ENCODE peak calls at places on chromosomes 5 and 9, in six cellular contexts. J, T, O, I, B and H are unnamed samples. For H3K4me1 and H3K36me3, the result is how much of the 10 kb centered on the place peaks cover.

GRCh38 chr5:117095803-117096332 is 521.2 kb upstream of the SEMA6A start:
- DNase-seq in J (no peak), I (no peak), O (no peak), T (no peak), B (no peak), H (no peak)

GRCh38 chr5:130135506-130135905 is 231.2 kb downstream of the CHSY3 start:
- DNase-seq in J (no peak), O (no peak), T (no peak), B (no peak), I (peak), H (no peak)

GRCh38 chr9:109520475-109521132 is 22.5 kb upstream of the PTPN3 start:
- DNase-seq in J (peak), B (peak), T (peak), O (no peak), I (peak), H (peak)

GRCh38 chr9:37174247-37174646 is 53.9 kb downstream of the ZCCHC7 start:
- DNase-seq in J (no peak), T (no peak), B (no peak), I (peak), O (no peak), H (no peak)

GRCh38 chr5:1914471-1914870 is 31.7 kb upstream of the IRX4 start:
- DNase-seq in J (no peak), B (no peak), T (no peak), O (no peak), I (no peak), H (no peak)

GRCh38 chr9:115630126-115630840 is 512.3 kb upstream of the TNC start:
- DNase-seq in T (no peak), J (no peak), I (no peak), O (no peak), B (no peak), H (no peak)

GRCh38 chr5:132059696-132060500 is 557 bp upstream of the IL3 start:
- DNase-seq in J (peak), I (no peak), O (peak), T (no peak), B (peak), H (no peak)

GRCh38 chr5:171575808-171576207 is 156.4 kb downstream of the FGF18 start:
- DNase-seq in B (no peak), J (no peak), I (no peak), O (no peak), T (no peak), H (no peak)

GRCh38 chr9:119967867-119968535 is 598.8 kb upstream of the BRINP1 start:
- DNase-seq in I (no peak), T (no peak), J (no peak), O (no peak), B (no peak), H (no peak)

GRCh38 chr9:14029811-14030210 is 284.1 kb downstream of the NFIB start:
- DNase-seq in I (no peak), B (no peak), T (no peak), J (no peak), O (no peak), H (no peak)

GRCh38 chr9:92406506-92406905 is 2.1 kb upstream of the OGN start:
- DNase-seq in B (no peak), O (no peak), T (no peak), I (no peak), J (peak), H (peak)

GRCh38 chr5:67941750-67942450 is 273.7 kb upstream of the PIK3R1 start:
- DNase-seq in O (no peak), B (no peak), J (no peak), T (no peak), I (no peak), H (no peak)

GRCh38 chr5:81789033-81789432 is 38.1 kb upstream of the SSBP2 start:
- DNase-seq in I (peak), B (no peak), T (no peak), O (no peak), J (no peak), H (no peak)

GRCh38 chr5:77308154-77308960 is 97.9 kb downstream of the PDE8B start:
- DNase-seq in I (no peak), B (no peak), T (no peak), J (no peak), O (no peak), H (no peak)

GRCh38 chr5:116242363-116242762 is 157.5 kb downstream of the COMMD10 start:
- DNase-seq in T (no peak), O (no peak), J (no peak), I (peak), B (no peak), H (no peak)

GRCh38 chr9:120698766-120699165 is 15.5 kb downstream of the MEGF9 start:
- DNase-seq in J (no peak), T (no peak), B (no peak), O (no peak), I (no peak), H (no peak)

GRCh38 chr9:93224591-93224990 is 40.7 kb downstream of the WNK2 start:
- DNase-seq in T (no peak), B (no peak), I (no peak), J (no peak), O (no peak), H (no peak)

GRCh38 chr9:27276182-27277030 is 20.5 kb downstream of the EQTN start:
- DNase-seq in I (peak), O (no peak), J (no peak), B (no peak), T (peak), H (no peak)

GRCh38 chr9:113993838-113994540 is 84.1 kb downstream of the AMBP start:
- DNase-seq in T (no peak), O (peak), J (peak), B (peak), I (peak), H (peak)

GRCh38 chr5:146042628-146043279 is 62.6 kb downstream of the PLAC8L1 start:
- DNase-seq in T (no peak), B (no peak), I (peak), O (no peak), J (no peak), H (no peak)

GRCh38 chr5:119161430-119161829 is 90.5 kb downstream of the DMXL1 start:
- DNase-seq in B (no peak), J (no peak), O (no peak), I (no peak), T (no peak), H (no peak)

GRCh38 chr5:179427032-179427675 is 81.9 kb upstream of the ADAMTS2 start:
- DNase-seq in T (no peak), I (no peak), B (no peak), J (peak), O (no peak), H (no peak)

GRCh38 chr5:127695336-127695735 is 7.9 kb upstream of the CCDC192 start:
- DNase-seq in J (no peak), I (no peak), T (no peak), O (no peak), B (no peak), H (no peak)

GRCh38 chr5:6432206-6432605 is 16.5 kb upstream of the UBE2QL1 start:
- DNase-seq in O (no peak), T (no peak), I (no peak), B (no peak), J (no peak), H (no peak)

GRCh38 chr9:31799953-31800609 is 584.4 kb upstream of the ACO1 start:
- DNase-seq in I (no peak), J (no peak), T (peak), O (no peak), B (no peak), H (no peak)

GRCh38 chr5:10366310-10367297 is 13.1 kb downstream of the MARCHF6 start:
- DNase-seq in T (peak), O (no peak), B (no peak), J (no peak), I (peak), H (no peak)

GRCh38 chr9:127923771-127924170 is 6.8 kb downstream of the PIP5KL1 start:
- DNase-seq in T (no peak), O (no peak), J (no peak), I (peak), B (no peak), H (no peak)

GRCh38 chr9:113479150-113479761 is 15.7 kb downstream of the RGS3 start:
- DNase-seq in B (no peak), J (no peak), T (no peak), I (no peak), O (no peak), H (no peak)

GRCh38 chr9:119523508-119523907 is 154.3 kb upstream of the BRINP1 start:
- DNase-seq in J (no peak), I (no peak), T (no peak), B (no peak), O (no peak), H (no peak)

GRCh38 chr9:6564370-6564769 is 81.2 kb downstream of the GLDC start:
- DNase-seq in J (no peak), T (no peak), B (no peak), O (no peak), I (no peak), H (no peak)

GRCh38 chr9:6565312-6565711 is 80.2 kb downstream of the GLDC start:
- DNase-seq in J (no peak), B (no peak), I (no peak), O (no peak), T (no peak), H (no peak)

GRCh38 chr9:6563036-6563435 is 82.5 kb downstream of the GLDC start:
- DNase-seq in T (no peak), O (no peak), B (no peak), I (no peak), J (no peak), H (peak)

GRCh38 chr9:6566409-6567139 is 79.0 kb downstream of the GLDC start:
- DNase-seq in T (no peak), J (no peak), I (peak), O (no peak), B (no peak), H (no peak)

DNA sequence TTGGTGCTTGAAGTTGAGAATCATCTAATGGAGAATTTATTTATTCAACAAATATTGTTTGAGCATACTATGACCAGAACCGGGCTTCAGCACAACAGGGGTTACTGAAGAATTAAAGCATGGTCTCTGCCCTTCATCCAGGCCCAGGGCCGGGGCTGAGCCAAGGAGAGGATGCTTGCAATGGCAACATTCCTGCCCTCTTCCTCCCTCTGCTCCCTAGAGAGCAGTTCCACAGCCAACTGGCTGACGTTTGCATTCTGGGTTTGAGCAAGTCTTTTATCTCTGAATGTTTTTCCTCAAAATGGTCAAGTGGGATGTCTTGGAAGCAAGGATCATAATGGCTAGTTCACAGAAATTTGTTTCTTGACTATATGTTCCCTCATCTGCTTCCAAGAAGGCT is 80.7 kb downstream of the GLDC start:
- DNase-seq in I (no peak), B (no peak), T (no peak), J (no peak), O (no peak), H (no peak)
- H3K4me1 ChIP-seq in I (under half), B (under half), T (under half), J (under half), O (under half), H (under half)

DNA sequence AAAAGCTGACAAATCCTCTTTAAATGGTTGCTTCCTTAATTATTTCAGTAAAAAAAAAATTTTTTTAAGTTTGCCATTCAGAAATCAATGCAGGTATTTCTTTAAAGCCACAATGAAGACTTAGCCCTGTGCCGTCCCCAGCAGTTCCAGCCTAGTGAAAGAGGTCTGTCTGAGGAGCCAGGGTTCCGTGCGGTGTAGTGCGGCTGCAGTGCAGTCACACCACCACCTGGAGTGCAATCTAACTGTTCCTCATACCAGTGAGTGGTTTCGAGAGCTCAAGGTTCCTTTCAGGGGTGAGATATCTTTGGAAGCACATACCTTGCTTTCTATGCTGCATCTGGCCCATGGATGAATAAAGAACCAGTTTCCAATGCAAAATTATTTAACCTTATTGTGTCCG is 87.5 kb downstream of the FANCC start:
- DNase-seq in I (no peak), J (no peak), B (no peak), T (no peak), O (no peak), H (no peak)
- TF ChIP-seq CTCF in I (no peak), J (no peak), B (no peak), T (no peak), O (no peak), H (no peak)

GRCh38 chr9:29740518-29740917 is 2167.2 kb upstream of the C9orf72 start:
- DNase-seq in T (no peak), J (no peak), I (no peak), B (no peak), O (no peak), H (no peak)
- H3K36me3 ChIP-seq in T (under half), J (under half), I (under half), B (under half), O (under half), H (under half)

GRCh38 chr5:14465776-14466175 is 115.8 kb upstream of the OTULINL start:
- DNase-seq in T (no peak), J (no peak), I (no peak), B (no peak), O (no peak), H (no peak)
- H3K4me1 ChIP-seq in T (under half), J (under half), I (under half), B (under half), O (under half), H (under half)

DNA sequence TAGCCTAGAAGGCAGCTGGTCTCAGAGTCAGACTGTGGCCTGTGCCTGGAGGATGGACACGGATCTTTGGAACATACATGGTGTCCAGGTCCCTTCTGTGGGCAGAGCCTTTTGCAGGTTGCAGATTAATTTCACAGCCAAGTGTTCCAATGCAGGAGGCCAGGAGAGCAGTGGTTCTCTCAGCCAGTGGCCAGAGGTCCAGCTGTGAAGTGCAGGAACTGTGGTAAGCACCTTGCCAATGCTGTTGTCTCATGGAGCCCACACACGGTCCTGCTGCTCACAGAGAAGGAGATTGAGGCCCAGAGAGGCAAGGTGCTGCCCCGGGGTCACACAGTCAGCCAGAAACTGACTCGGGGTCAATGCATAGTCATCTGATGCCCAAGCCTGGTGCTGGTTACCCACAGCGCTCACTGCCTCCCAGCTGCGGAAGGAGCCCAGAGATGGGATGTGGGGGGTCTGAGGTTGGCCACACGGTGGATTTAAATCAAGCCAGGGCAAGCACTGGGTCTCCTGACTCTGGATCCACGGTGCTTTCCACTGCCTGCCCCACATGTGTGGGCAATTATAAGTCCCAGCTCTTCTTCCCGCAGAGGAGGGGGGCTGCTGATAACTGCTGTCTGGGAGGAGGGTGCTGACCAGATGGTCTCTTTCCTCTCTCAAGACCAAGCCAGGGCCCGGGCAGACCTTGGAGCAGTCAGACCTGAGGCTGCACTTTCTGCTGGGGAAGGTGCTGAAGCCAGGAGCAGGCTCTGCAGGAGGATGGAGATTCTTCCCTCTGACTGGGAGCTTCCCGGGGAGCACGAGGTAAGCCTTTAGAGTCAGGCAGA is 2.8 kb downstream of the PDGFRB start:
- DNase-seq in I (peak), B (no peak), T (no peak), J (no peak), O (no peak), H (no peak)
- TF ChIP-seq CTCF in I (no peak), B (no peak), T (no peak), J (no peak), O (no peak), H (no peak)